ENCODE peak calls at places on chromosomes 11 and 22, in seven cellular contexts. One of them, this sample, is unnamed.

GRCh38 chr11:114307524-114308203 is 11.5 kb downstream of the NNMT start:
- DNase-seq in left ventricle myocardium inferior: peak
- DNase-seq in Calu3: peak
- DNase-seq in germinal center: no peak
- DNase-seq in AG08395: peak
- DNase-seq in KBM-7: peak
- DNase-seq in caudate nucleus: no peak
- DNase-seq in this sample: no peak

GRCh38 chr11:2566223-2567025 is 121.6 kb downstream of the KCNQ1 start:
- DNase-seq in AG08395: no peak
- DNase-seq in Calu3: no peak
- DNase-seq in germinal center: no peak
- DNase-seq in caudate nucleus: no peak
- DNase-seq in left ventricle myocardium inferior: peak
- DNase-seq in KBM-7: no peak
- DNase-seq in this sample: no peak

GRCh38 chr11:103257360-103257759 is 148.1 kb downstream of the DYNC2H1 start:
- DNase-seq in Calu3: no peak
- DNase-seq in KBM-7: peak
- DNase-seq in germinal center: no peak
- DNase-seq in caudate nucleus: no peak
- DNase-seq in left ventricle myocardium inferior: no peak
- DNase-seq in AG08395: peak
- DNase-seq in this sample: peak

GRCh38 chr11:104151404-104152204 is 12.3 kb downstream of the PDGFD start:
- DNase-seq in caudate nucleus: no peak
- DNase-seq in Calu3: no peak
- DNase-seq in left ventricle myocardium inferior: no peak
- DNase-seq in germinal center: peak
- DNase-seq in AG08395: peak
- DNase-seq in KBM-7: no peak
- DNase-seq in this sample: peak

GRCh38 chr11:20125927-20126326 is 34.3 kb downstream of the DBX1 start:
- DNase-seq in Calu3: no peak
- DNase-seq in AG08395: peak
- DNase-seq in KBM-7: no peak
- DNase-seq in left ventricle myocardium inferior: no peak
- DNase-seq in caudate nucleus: no peak
- DNase-seq in germinal center: no peak
- DNase-seq in this sample: no peak

GRCh38 chr11:5992604-5993251 is 5.9 kb upstream of the OR52L1 start:
- DNase-seq in KBM-7: peak
- DNase-seq in AG08395: peak
- DNase-seq in germinal center: peak
- DNase-seq in caudate nucleus: no peak
- DNase-seq in Calu3: peak
- DNase-seq in left ventricle myocardium inferior: no peak
- DNase-seq in this sample: no peak

GRCh38 chr11:1043563-1044096 is 7.1 kb upstream of the MUC6 start:
- DNase-seq in caudate nucleus: no peak
- DNase-seq in KBM-7: no peak
- DNase-seq in left ventricle myocardium inferior: peak
- DNase-seq in Calu3: no peak
- DNase-seq in AG08395: no peak
- DNase-seq in germinal center: no peak
- DNase-seq in this sample: no peak

GRCh38 chr11:3795131-3796092 is 1.9 kb downstream of the NUP98 start:
- DNase-seq in left ventricle myocardium inferior: no peak
- DNase-seq in Calu3: no peak
- DNase-seq in caudate nucleus: no peak
- DNase-seq in KBM-7: no peak
- DNase-seq in germinal center: no peak
- DNase-seq in AG08395: no peak
- DNase-seq in this sample: no peak

GRCh38 chr22:19874307-19875060 is 19.8 kb upstream of the GNB1L start:
- DNase-seq in germinal center: no peak
- DNase-seq in AG08395: no peak
- DNase-seq in caudate nucleus: peak
- DNase-seq in Calu3: no peak
- DNase-seq in KBM-7: no peak
- DNase-seq in left ventricle myocardium inferior: peak
- DNase-seq in this sample: no peak

GRCh38 chr11:10909141-10909883 is 51.5 kb upstream of the ZBED5 start:
- DNase-seq in Calu3: peak
- DNase-seq in caudate nucleus: no peak
- DNase-seq in AG08395: peak
- DNase-seq in germinal center: no peak
- DNase-seq in KBM-7: no peak
- DNase-seq in left ventricle myocardium inferior: no peak
- DNase-seq in this sample: no peak

GRCh38 chr11:819943-820649 is 1.4 kb downstream of the PNPLA2 start:
- DNase-seq in caudate nucleus: peak
- DNase-seq in Calu3: peak
- DNase-seq in KBM-7: peak
- DNase-seq in AG08395: peak
- DNase-seq in germinal center: peak
- DNase-seq in left ventricle myocardium inferior: peak
- DNase-seq in this sample: peak

GRCh38 chr11:67600324-67601029 is 6.3 kb upstream of the NDUFV1 start:
- DNase-seq in germinal center: no peak
- DNase-seq in left ventricle myocardium inferior: no peak
- DNase-seq in caudate nucleus: no peak
- DNase-seq in KBM-7: peak
- DNase-seq in Calu3: no peak
- DNase-seq in AG08395: no peak
- DNase-seq in this sample: no peak

GRCh38 chr11:125451400-125452124 is 44.5 kb downstream of the FEZ1 start:
- DNase-seq in AG08395: no peak
- DNase-seq in germinal center: no peak
- DNase-seq in caudate nucleus: peak
- DNase-seq in left ventricle myocardium inferior: peak
- DNase-seq in KBM-7: peak
- DNase-seq in Calu3: peak
- DNase-seq in this sample: no peak

GRCh38 chr11:126993599-126993998 is 7.0 kb downstream of the KIRREL3 start:
- DNase-seq in left ventricle myocardium inferior: no peak
- DNase-seq in Calu3: no peak
- DNase-seq in caudate nucleus: no peak
- DNase-seq in germinal center: no peak
- DNase-seq in AG08395: peak
- DNase-seq in KBM-7: no peak
- DNase-seq in this sample: no peak

GRCh38 chr11:26230021-26230420 is 101.9 kb upstream of the ANO3 start:
- DNase-seq in Calu3: no peak
- DNase-seq in AG08395: no peak
- DNase-seq in KBM-7: no peak
- DNase-seq in left ventricle myocardium inferior: no peak
- DNase-seq in caudate nucleus: no peak
- DNase-seq in germinal center: no peak
- DNase-seq in this sample: no peak

GRCh38 chr22:50477923-50478322 is 3.1 kb upstream of the SBF1 start:
- DNase-seq in KBM-7: no peak
- DNase-seq in germinal center: no peak
- DNase-seq in Calu3: no peak
- DNase-seq in caudate nucleus: no peak
- DNase-seq in left ventricle myocardium inferior: no peak
- DNase-seq in AG08395: no peak
- DNase-seq in this sample: no peak

GRCh38 chr22:41197808-41198585 is 7.1 kb upstream of the L3MBTL2 start:
- DNase-seq in AG08395: no peak
- DNase-seq in germinal center: no peak
- DNase-seq in left ventricle myocardium inferior: peak
- DNase-seq in Calu3: peak
- DNase-seq in KBM-7: peak
- DNase-seq in caudate nucleus: peak
- DNase-seq in this sample: peak

GRCh38 chr11:110716361-110716760 is 4.1 kb upstream of the ARHGAP20 start:
- DNase-seq in caudate nucleus: no peak
- DNase-seq in AG08395: peak
- DNase-seq in KBM-7: no peak
- DNase-seq in germinal center: no peak
- DNase-seq in left ventricle myocardium inferior: no peak
- DNase-seq in Calu3: no peak
- DNase-seq in this sample: no peak

GRCh38 chr11:32861850-32862577 is 30.6 kb upstream of the QSER1 start:
- DNase-seq in germinal center: no peak
- DNase-seq in Calu3: no peak
- DNase-seq in caudate nucleus: no peak
- DNase-seq in AG08395: no peak
- DNase-seq in KBM-7: no peak
- DNase-seq in left ventricle myocardium inferior: no peak
- DNase-seq in this sample: no peak

GRCh38 chr11:72114570-72114969 is 2.1 kb upstream of the ANAPC15 start:
- DNase-seq in germinal center: no peak
- DNase-seq in left ventricle myocardium inferior: no peak
- DNase-seq in AG08395: no peak
- DNase-seq in Calu3: no peak
- DNase-seq in KBM-7: no peak
- DNase-seq in caudate nucleus: no peak
- DNase-seq in this sample: no peak

GRCh38 chr22:48714231-48714630 is 1113.4 kb downstream of the BRD1 start:
- DNase-seq in left ventricle myocardium inferior: peak
- DNase-seq in KBM-7: no peak
- DNase-seq in germinal center: no peak
- DNase-seq in Calu3: no peak
- DNase-seq in AG08395: no peak
- DNase-seq in caudate nucleus: no peak
- DNase-seq in this sample: no peak

GRCh38 chr22:48900626-48901025 is 927.0 kb downstream of the BRD1 start:
- DNase-seq in germinal center: no peak
- DNase-seq in AG08395: no peak
- DNase-seq in left ventricle myocardium inferior: no peak
- DNase-seq in KBM-7: no peak
- DNase-seq in Calu3: no peak
- DNase-seq in caudate nucleus: no peak
- DNase-seq in this sample: no peak

GRCh38 chr11:17933710-17934109 is 79.1 kb downstream of the SERGEF start:
- DNase-seq in Calu3: no peak
- DNase-seq in AG08395: no peak
- DNase-seq in germinal center: no peak
- DNase-seq in caudate nucleus: no peak
- DNase-seq in left ventricle myocardium inferior: no peak
- DNase-seq in KBM-7: no peak
- DNase-seq in this sample: no peak

GRCh38 chr11:69172674-69173073 is 16.9 kb downstream of the SMIM38 start:
- DNase-seq in left ventricle myocardium inferior: no peak
- DNase-seq in Calu3: no peak
- DNase-seq in caudate nucleus: no peak
- DNase-seq in germinal center: no peak
- DNase-seq in AG08395: no peak
- DNase-seq in KBM-7: peak
- DNase-seq in this sample: no peak

GRCh38 chr11:77322506-77322905 is 21.0 kb upstream of the GDPD4 start:
- DNase-seq in AG08395: peak
- DNase-seq in left ventricle myocardium inferior: no peak
- DNase-seq in KBM-7: no peak
- DNase-seq in caudate nucleus: no peak
- DNase-seq in germinal center: no peak
- DNase-seq in Calu3: no peak
- DNase-seq in this sample: peak

GRCh38 chr11:69234740-69235710 is 58.9 kb upstream of the MYEOV start:
- DNase-seq in caudate nucleus: no peak
- DNase-seq in AG08395: no peak
- DNase-seq in left ventricle myocardium inferior: no peak
- DNase-seq in Calu3: no peak
- DNase-seq in KBM-7: no peak
- DNase-seq in germinal center: no peak
- DNase-seq in this sample: no peak

GRCh38 chr11:69538840-69539239 is 57.4 kb downstream of the LINC01488 start:
- DNase-seq in KBM-7: no peak
- DNase-seq in caudate nucleus: no peak
- DNase-seq in left ventricle myocardium inferior: no peak
- DNase-seq in Calu3: no peak
- DNase-seq in germinal center: no peak
- DNase-seq in AG08395: no peak
- DNase-seq in this sample: no peak

GRCh38 chr11:65492637-65493366 is 6.0 kb upstream of the MALAT1 start:
- DNase-seq in Calu3: no peak
- DNase-seq in AG08395: no peak
- DNase-seq in left ventricle myocardium inferior: peak
- DNase-seq in caudate nucleus: peak
- DNase-seq in germinal center: no peak
- DNase-seq in KBM-7: peak
- DNase-seq in this sample: peak

GRCh38 chr11:62452839-62453468 is 34.1 kb downstream of the SCGB1A1 start:
- DNase-seq in AG08395: no peak
- DNase-seq in germinal center: no peak
- DNase-seq in KBM-7: no peak
- DNase-seq in Calu3: no peak
- DNase-seq in left ventricle myocardium inferior: no peak
- DNase-seq in caudate nucleus: no peak
- DNase-seq in this sample: no peak

GRCh38 chr22:29148036-29148435 is 57.7 kb upstream of the EMID1 start:
- DNase-seq in caudate nucleus: no peak
- DNase-seq in KBM-7: no peak
- DNase-seq in AG08395: no peak
- DNase-seq in germinal center: no peak
- DNase-seq in Calu3: no peak
- DNase-seq in left ventricle myocardium inferior: no peak
- DNase-seq in this sample: no peak

GRCh38 chr11:133134561-133135173 is 397.6 kb downstream of the OPCML start:
- DNase-seq in AG08395: peak
- DNase-seq in left ventricle myocardium inferior: peak
- DNase-seq in germinal center: peak
- DNase-seq in KBM-7: peak
- DNase-seq in caudate nucleus: peak
- DNase-seq in Calu3: peak
- DNase-seq in this sample: no peak